ENCODE peak calls at places on chromosomes 3 and 15, in four cellular contexts. L is stimulated activated CD8-positive, alpha-beta memory T cell treated with anti-CD3 and anti-CD28 coated beads, Interleukin-4, amount 100 ng/mL, for 48 hours; D is CD4-positive, alpha-beta T cell; Z is effector memory CD4-positive, alpha-beta T cell. N is an unnamed sample.

GRCh38 chr3:194485876-194486539 is 794 bp downstream of the ATP13A3 start:
- DNase-seq in Z (peak; percentile 38), D (peak; percentile 23), L (peak; percentile 72), N (peak; percentile 78)

GRCh38 chr3:25903371-25903770 is 113.5 kb downstream of the OXSM start:
- DNase-seq in L (no peak), D (no peak), Z (no peak), N (no peak)

GRCh38 chr3:121482651-121483050 is 63.1 kb downstream of the POLQ start:
- DNase-seq in L (no peak), D (no peak), Z (no peak), N (no peak)

GRCh38 chr3:133414021-133414392 is 14.2 kb downstream of the BFSP2 start:
- DNase-seq in Z (no peak), D (no peak), L (no peak), N (no peak)

GRCh38 chr15:83653639-83654378 is at the start of gene ADAMTSL3:
- DNase-seq in D (no peak), L (no peak), Z (no peak), N (peak; percentile 92)

GRCh38 chr3:180996415-180996932 is 6.9 kb upstream of the DNAJC19 start:
- DNase-seq in Z (no peak), D (no peak), L (no peak), N (no peak)

GRCh38 chr3:186825294-186825821 is 17.2 kb upstream of the ADIPOQ start:
- DNase-seq in D (no peak), L (peak; percentile 70), Z (no peak), N (no peak)

GRCh38 chr3:54822206-54822605 is 105.7 kb downstream of the LRTM1 start:
- DNase-seq in D (no peak), Z (no peak), L (no peak), N (no peak)

GRCh38 chr15:53644681-53645080 is 114.8 kb downstream of the WDR72 start:
- DNase-seq in L (no peak), Z (no peak), D (no peak), N (no peak)

GRCh38 chr15:25186906-25187645 is 232.3 kb downstream of the SNRPN start:
- DNase-seq in Z (no peak), D (no peak), L (no peak), N (no peak)

GRCh38 chr3:6273878-6274277 is 587.0 kb upstream of the GRM7 start:
- DNase-seq in L (no peak), D (no peak), Z (no peak), N (no peak)

GRCh38 chr3:159854500-159855124 is 134.0 kb upstream of the IL12A start:
- DNase-seq in D (no peak), L (no peak), Z (no peak), N (no peak)

GRCh38 chr3:138774529-138775253 is 60.0 kb downstream of the PIK3CB start:
- DNase-seq in D (no peak), Z (no peak), L (no peak), N (peak; percentile 72)

GRCh38 chr3:31102196-31102879 is 207.9 kb upstream of the GADL1 start:
- DNase-seq in Z (no peak), D (no peak), L (peak; percentile 59), N (no peak)

GRCh38 chr15:88834211-88834812 is 31.1 kb downstream of the ACAN start:
- DNase-seq in D (peak; percentile 6), Z (no peak), L (peak; percentile 40), N (no peak)

GRCh38 chr3:48426401-48426909 is 3.4 kb downstream of the PLXNB1 start:
- DNase-seq in D (no peak), Z (no peak), L (no peak), N (peak; percentile 79)

GRCh38 chr15:41564286-41564959 is 5.4 kb downstream of the TYRO3 start:
- DNase-seq in L (no peak), Z (no peak), D (no peak), N (no peak)

GRCh38 chr3:151548206-151548605 is 87.3 kb upstream of the IGSF10 start:
- DNase-seq in Z (no peak), D (no peak), L (no peak), N (no peak)

GRCh38 chr15:100001405-100001804 is 268.2 kb upstream of the LYSMD4 start:
- DNase-seq in D (no peak), Z (no peak), L (peak; percentile 56), N (no peak)

GRCh38 chr3:108389361-108389760 is 93.0 kb downstream of the HHLA2 start:
- DNase-seq in D (no peak), Z (no peak), L (no peak), N (no peak)

N was measured in sigmoid colon.